ENCODE peak calls at places on chromosomes 5 and 9, in eight cellular contexts. K is GM23248; G is HCT116; L is CD4-positive, alpha-beta memory T cell; Y is cardiac muscle cell; D is MM.1S; O is ovary; B is GM23338. U is an unnamed sample.

GRCh38 chr5:41869150-41869738 is 981 bp downstream of the OXCT1 start:
- DNase-seq in K (peak; percentile 68), G (no peak), L (peak; percentile 33), Y (no peak), D (no peak), O (peak; percentile 42), B (peak; percentile 61), U (peak; percentile 60)

GRCh38 chr5:95114305-95114704 is 170.6 kb downstream of the MCTP1 start:
- DNase-seq in K (no peak), G (no peak), L (no peak), Y (no peak), D (no peak), O (no peak), B (no peak), U (no peak)

GRCh38 chr5:153463806-153464205 is 26.7 kb upstream of the GRIA1 start:
- DNase-seq in K (peak; percentile 88), G (no peak), L (no peak), Y (no peak), D (no peak), O (no peak), B (no peak), U (no peak)

GRCh38 chr5:144567416-144567770 is 396.7 kb downstream of the KCTD16 start:
- DNase-seq in K (peak; percentile 25), G (no peak), L (no peak), Y (no peak), D (no peak), O (no peak), B (peak; percentile 28), U (no peak)

GRCh38 chr9:38036359-38037084 is 32.5 kb downstream of the SHB start:
- DNase-seq in K (peak; percentile 97), G (no peak), L (no peak), Y (no peak), D (no peak), O (no peak), B (no peak), U (no peak)

GRCh38 chr9:97388721-97389238 is 23.1 kb upstream of the TDRD7 start:
- DNase-seq in K (peak; percentile 35), G (no peak), L (no peak), Y (no peak), D (peak; percentile 3), O (no peak), B (no peak), U (no peak)

GRCh38 chr5:151667083-151667482 is 19.6 kb downstream of the SPARC start:
- DNase-seq in K (no peak), G (no peak), L (no peak), Y (no peak), D (no peak), O (no peak), B (no peak), U (no peak)

GRCh38 chr5:32258406-32258805 is 54.3 kb downstream of the MTMR12 start:
- DNase-seq in K (no peak), G (no peak), L (no peak), Y (no peak), D (no peak), O (no peak), B (no peak), U (no peak)

GRCh38 chr5:84673785-84674184 is 289.1 kb upstream of the EDIL3 start:
- DNase-seq in K (no peak), G (no peak), L (no peak), Y (peak; percentile 55), D (peak; percentile 14), O (no peak), B (no peak), U (no peak)

GRCh38 chr9:36163049-36163839 is 5.9 kb upstream of the CCIN start:
- DNase-seq in K (peak; percentile 47), G (no peak), L (no peak), Y (peak; percentile 89), D (no peak), O (peak; percentile 88), B (peak; percentile 93), U (peak; percentile 43)

GRCh38 chr5:75116836-75117235 is 64.5 kb upstream of the GCNT4 start:
- DNase-seq in K (no peak), G (no peak), L (no peak), Y (no peak), D (no peak), O (no peak), B (no peak), U (no peak)

GRCh38 chr9:126722922-126723806 is 81.7 kb upstream of the ZBTB43 start:
- DNase-seq in K (peak; percentile 22), G (no peak), L (peak; percentile 79), Y (peak; percentile 32), D (peak; percentile 41), O (no peak), B (peak; percentile 70), U (peak; percentile 72)

GRCh38 chr5:133992429-133993151 is 12.2 kb downstream of the VDAC1 start:
- DNase-seq in K (no peak), G (no peak), L (no peak), Y (peak; percentile 59), D (no peak), O (no peak), B (no peak), U (no peak)

GRCh38 chr9:749712-750111 is 91.8 kb upstream of the DMRT1 start:
- DNase-seq in K (no peak), G (no peak), L (peak; percentile 30), Y (no peak), D (peak; percentile 49), O (no peak), B (no peak), U (no peak)

GRCh38 chr5:25544652-25545249 is 900.0 kb upstream of the CDH10 start:
- DNase-seq in K (peak; percentile 5), G (peak; percentile 0), L (no peak), Y (peak; percentile 64), D (peak; percentile 62), O (no peak), B (peak; percentile 89), U (peak; percentile 50)

GRCh38 chr5:68195137-68195536 is 20.4 kb upstream of the PIK3R1 start:
- DNase-seq in K (no peak), G (no peak), L (no peak), Y (no peak), D (no peak), O (no peak), B (no peak), U (no peak)

GRCh38 chr9:81801190-81801589 is 111.8 kb upstream of the TLE1 start:
- DNase-seq in K (peak; percentile 61), G (no peak), L (no peak), Y (no peak), D (no peak), O (no peak), B (no peak), U (no peak)

GRCh38 chr5:75890546-75890945 is 173.3 kb upstream of the POC5 start:
- DNase-seq in K (no peak), G (no peak), L (no peak), Y (no peak), D (no peak), O (no peak), B (no peak), U (no peak)

GRCh38 chr5:35477321-35477720 is 140.3 kb upstream of the SPEF2 start:
- DNase-seq in K (no peak), G (no peak), L (no peak), Y (no peak), D (no peak), O (no peak), B (no peak), U (no peak)

GRCh38 chr5:96087939-96088338 is 126.3 kb upstream of the ELL2 start:
- DNase-seq in K (no peak), G (no peak), L (no peak), Y (no peak), D (no peak), O (no peak), B (no peak), U (no peak)

GRCh38 chr5:39106332-39106731 is 32.1 kb upstream of the RICTOR start:
- DNase-seq in K (peak; percentile 60), G (no peak), L (no peak), Y (no peak), D (peak; percentile 15), O (no peak), B (no peak), U (no peak)

GRCh38 chr5:115431116-115431515 is 113.5 kb downstream of the FEM1C start:
- DNase-seq in K (no peak), G (no peak), L (no peak), Y (no peak), D (no peak), O (no peak), B (no peak), U (no peak)
- H3K4me1 ChIP-seq in K (peaks cover 14% of the 10 kb centered on the region), G (no peaks in the 10 kb centered on the region), L (no peaks in the 10 kb centered on the region), Y (no peaks in the 10 kb centered on the region), D (peaks cover 12% of the 10 kb centered on the region), O (no peaks in the 10 kb centered on the region), B (peaks cover 19% of the 10 kb centered on the region), U (peaks cover 2% of the 10 kb centered on the region)

GRCh38 chr9:137228968-137229896 is 1.5 kb upstream of the SLC34A3 start:
- DNase-seq in K (no peak), G (no peak), L (no peak), Y (no peak), D (no peak), O (no peak), B (no peak), U (no peak)

GRCh38 chr9:137227057-137227852 is at the start of gene RNF224:
- DNase-seq in K (peak; percentile 86), G (peak; percentile 71), L (peak; percentile 73), Y (peak; percentile 88), D (peak; percentile 73), O (peak; percentile 72), B (peak; percentile 93), U (peak; percentile 90)

GRCh38 chr9:137226338-137227056 is 805 bp upstream of the RNF224 start:
- DNase-seq in K (peak; percentile 46), G (no peak), L (no peak), Y (no peak), D (no peak), O (no peak), B (no peak), U (no peak)

GRCh38 chr9:137228515-137228967 is 1.2 kb downstream of the RNF224 start:
- DNase-seq in K (no peak), G (no peak), L (no peak), Y (no peak), D (no peak), O (no peak), B (no peak), U (no peak)

GRCh38 chr9:137227853-137228514 is 682 bp downstream of the RNF224 start:
- DNase-seq in K (no peak), G (no peak), L (no peak), Y (no peak), D (no peak), O (no peak), B (no peak), U (no peak)
- H3K27me3 ChIP-seq in K (no peaks in the 10 kb centered on the region), G (no peaks in the 10 kb centered on the region), L (no peaks in the 10 kb centered on the region), Y (no peaks in the 10 kb centered on the region), D (peaks cover 50% of the 10 kb centered on the region), O (peaks cover 12% of the 10 kb centered on the region), B (peaks cover 1% of the 10 kb centered on the region), U (no peaks in the 10 kb centered on the region)

DNA sequence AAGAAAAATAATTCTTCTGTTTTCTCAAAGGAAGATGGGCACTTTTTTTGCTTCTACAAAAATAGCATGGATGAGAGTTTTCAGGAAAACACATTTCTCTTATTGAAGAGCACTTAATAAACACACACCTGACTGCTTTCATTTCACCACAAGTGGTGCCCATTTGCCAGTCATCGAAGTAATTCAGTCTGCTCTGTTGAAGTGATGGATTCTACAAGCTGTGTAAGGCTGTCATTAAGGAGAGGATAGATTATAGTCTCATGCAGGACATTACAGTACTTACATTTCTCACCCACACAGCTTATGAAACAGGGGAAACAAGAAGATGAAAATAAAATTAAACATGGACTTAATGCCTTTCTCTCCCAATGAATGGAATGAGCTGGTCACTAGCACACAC is 165.2 kb downstream of the NR2F1-AS1 start:
- DNase-seq in K (no peak), G (no peak), L (no peak), Y (no peak), D (no peak), O (no peak), B (no peak), U (no peak)
- H3K4me1 ChIP-seq in K (no peaks in the 10 kb centered on the region), G (peaks cover 5% of the 10 kb centered on the region), L (no peaks in the 10 kb centered on the region), Y (no peaks in the 10 kb centered on the region), D (no peaks in the 10 kb centered on the region), O (peaks cover 2% of the 10 kb centered on the region), B (peaks cover 7% of the 10 kb centered on the region), U (no peaks in the 10 kb centered on the region)

GRCh38 chr5:42953061-42953460 is 87.1 kb downstream of the ANXA2R start:
- DNase-seq in K (peak; percentile 32), G (no peak), L (no peak), Y (no peak), D (no peak), O (no peak), B (no peak), U (no peak)
- H3K27me3 ChIP-seq in K (no peaks in the 10 kb centered on the region), G (no peaks in the 10 kb centered on the region), L (no peaks in the 10 kb centered on the region), Y (no peaks in the 10 kb centered on the region), D (no peaks in the 10 kb centered on the region), O (no peaks in the 10 kb centered on the region), B (peaks cover 11% of the 10 kb centered on the region), U (no peaks in the 10 kb centered on the region)

U was measured in HAP-1.